ENCODE peak calls at places on chromosome 17, in five cellular contexts. B, H, C, E and A are unnamed samples.

GRCh38 chr17:40557531-40558299 is 7.6 kb downstream of the CCR7 start:
- DNase-seq in B (no peak), H (no peak), C (no peak), E (no peak), A (peak)

GRCh38 chr17:65856865-65857264 is 295.4 kb upstream of the AXIN2 start:
- DNase-seq in B (no peak), H (no peak), C (no peak), E (no peak), A (no peak)

GRCh38 chr17:72345083-72345482 is 224.3 kb downstream of the SOX9 start:
- DNase-seq in B (no peak), H (no peak), C (no peak), E (no peak), A (no peak)

GRCh38 chr17:7392696-7393612 is 1.4 kb downstream of the PLSCR3 start:
- DNase-seq in B (no peak), H (no peak), C (no peak), E (no peak), A (no peak)

GRCh38 chr17:43976956-43977837 is 23.5 kb upstream of the PYY start:
- DNase-seq in B (no peak), H (no peak), C (no peak), E (no peak), A (no peak)

GRCh38 chr17:45702666-45703266 is 81.4 kb upstream of the CRHR1 start:
- DNase-seq in B (no peak), H (no peak), C (no peak), E (no peak), A (no peak)

GRCh38 chr17:77423589-77424451 is 283.1 kb downstream of the SEC14L1 start:
- DNase-seq in B (no peak), H (peak), C (peak), E (no peak), A (no peak)

GRCh38 chr17:16313159-16314090 is 39.8 kb downstream of the CENPV start:
- DNase-seq in B (no peak), H (peak), C (no peak), E (no peak), A (no peak)

GRCh38 chr17:75417054-75417453 is 11.6 kb upstream of the GRB2 start:
- DNase-seq in B (no peak), H (no peak), C (no peak), E (no peak), A (no peak)

GRCh38 chr17:8870406-8871040 is 3.0 kb upstream of the PIK3R6 start:
- DNase-seq in B (no peak), H (no peak), C (no peak), E (no peak), A (no peak)

GRCh38 chr17:80663783-80664206 is 119.2 kb downstream of the RPTOR start:
- DNase-seq in B (no peak), H (no peak), C (no peak), E (peak), A (peak)

GRCh38 chr17:50396261-50397110 is 837 bp downstream of the LRRC59 start:
- DNase-seq in B (peak), H (peak), C (no peak), E (peak), A (peak)

GRCh38 chr17:17416400-17417360 is 60.1 kb upstream of the MED9 start:
- DNase-seq in B (no peak), H (no peak), C (peak), E (peak), A (peak)

GRCh38 chr17:7825206-7825980 is 8.6 kb upstream of the KDM6B start:
- DNase-seq in B (no peak), H (peak), C (no peak), E (no peak), A (no peak)

GRCh38 chr17:33814852-33815251 is 440.2 kb upstream of the CCL2 start:
- DNase-seq in B (no peak), H (no peak), C (no peak), E (no peak), A (no peak)

GRCh38 chr17:58344047-58344790 is 7.8 kb downstream of the SUPT4H1 start:
- DNase-seq in B (no peak), H (no peak), C (no peak), E (peak), A (peak)

GRCh38 chr17:67628580-67629013 is 89.1 kb upstream of the NOL11 start:
- DNase-seq in B (no peak), H (peak), C (no peak), E (no peak), A (peak)

GRCh38 chr17:55735784-55736405 is 13.2 kb upstream of the TMEM100 start:
- DNase-seq in B (no peak), H (peak), C (peak), E (peak), A (peak)

GRCh38 chr17:17379197-17379991 is 76.2 kb downstream of the NT5M start:
- DNase-seq in B (no peak), H (no peak), C (peak), E (no peak), A (no peak)